ENCODE peak calls at places on chromosomes 5 and 9, in nine cellular contexts. U is globus pallidus; S is MCF 10A; O is EH; Y is activated naive CD4-positive, alpha-beta T cell treated with anti-CD3 and anti-CD28 coated beads, Interleukin-2, amount 50 U/mL, for 16 hours; J is ureter; P is Kasumi-1; T is prostate gland; M is activated CD4-positive, alpha-beta T cell treated with anti-CD3 and anti-CD28 coated beads for 1 hour. B is an unnamed sample.
A peak's percentile ranks its signal among the peaks of the same experiment; 100 is the strongest.

GRCh38 chr5:78845487-78845886 is 139.6 kb downstream of the ARSB start:
- DNase-seq in U (no peak), S (no peak), O (peak; percentile 20), Y (no peak), J (no peak), P (no peak), T (no peak), M (no peak), B (no peak)

GRCh38 chr9:68747043-68747533 is 42.0 kb downstream of the PIP5K1B start:
- DNase-seq in U (no peak), S (no peak), O (peak; percentile 9), Y (no peak), J (no peak), P (no peak), T (no peak), M (no peak), B (no peak)

GRCh38 chr5:43482490-43483064 is 1.1 kb downstream of the TMEM267 start:
- DNase-seq in U (no peak), S (peak; percentile 8), O (peak; percentile 74), Y (no peak), J (no peak), P (peak; percentile 12), T (no peak), M (no peak), B (no peak)

GRCh38 chr9:137833721-137834613 is 43.6 kb upstream of the CACNA1B start:
- DNase-seq in U (no peak), S (no peak), O (no peak), Y (no peak), J (no peak), P (no peak), T (no peak), M (no peak), B (no peak)

GRCh38 chr9:110650261-110650660 is 18.3 kb upstream of the MUSK start:
- DNase-seq in U (peak; percentile 47), S (peak; percentile 17), O (peak; percentile 88), Y (no peak), J (no peak), P (no peak), T (no peak), M (no peak), B (no peak)

GRCh38 chr5:88667187-88668141 is 215.5 kb downstream of the MEF2C start:
- DNase-seq in U (peak; percentile 69), S (no peak), O (no peak), Y (no peak), J (no peak), P (no peak), T (no peak), M (no peak), B (no peak)

GRCh38 chr9:137606005-137606601 is 617 bp downstream of the ARRDC1 start:
- DNase-seq in U (no peak), S (no peak), O (peak; percentile 15), Y (peak; percentile 32), J (no peak), P (no peak), T (no peak), M (no peak), B (no peak)

GRCh38 chr5:180283026-180283615 is 8.8 kb downstream of the MAPK9 start:
- DNase-seq in U (no peak), S (peak; percentile 85), O (no peak), Y (no peak), J (no peak), P (no peak), T (no peak), M (no peak), B (no peak)

GRCh38 chr5:52682492-52682891 is 105.2 kb upstream of the ITGA1 start:
- DNase-seq in U (no peak), S (no peak), O (no peak), Y (no peak), J (no peak), P (no peak), T (no peak), M (no peak), B (no peak)

GRCh38 chr9:95644377-95644776 is 127.6 kb upstream of the PTCH1 start:
- DNase-seq in U (no peak), S (peak; percentile 20), O (no peak), Y (no peak), J (no peak), P (no peak), T (no peak), M (no peak), B (no peak)

GRCh38 chr5:139637438-139638089 is 10.6 kb upstream of the CXXC5 start:
- DNase-seq in U (peak; percentile 81), S (peak; percentile 67), O (peak; percentile 82), Y (peak; percentile 49), J (peak; percentile 88), P (peak; percentile 36), T (peak; percentile 80), M (no peak), B (peak; percentile 91)

GRCh38 chr9:135198889-135199288 is 111.4 kb downstream of the OLFM1 start:
- DNase-seq in U (peak; percentile 10), S (no peak), O (no peak), Y (no peak), J (no peak), P (no peak), T (no peak), M (no peak), B (no peak)

GRCh38 chr9:127904888-127905728 is 5.7 kb upstream of the ST6GALNAC6 start:
- DNase-seq in U (no peak), S (no peak), O (no peak), Y (peak; percentile 49), J (no peak), P (peak; percentile 58), T (no peak), M (no peak), B (no peak)

GRCh38 chr5:171945476-171945875 is 61.0 kb downstream of the FBXW11 start:
- DNase-seq in U (no peak), S (no peak), O (no peak), Y (no peak), J (no peak), P (no peak), T (no peak), M (no peak), B (no peak)

GRCh38 chr5:58599217-58599616 is 16.3 kb downstream of the RAB3C start:
- DNase-seq in U (no peak), S (no peak), O (no peak), Y (no peak), J (no peak), P (no peak), T (no peak), M (no peak), B (no peak)

GRCh38 chr9:133591116-133591910 is 17.9 kb downstream of the FAM163B start:
- DNase-seq in U (no peak), S (no peak), O (no peak), Y (no peak), J (no peak), P (no peak), T (no peak), M (no peak), B (no peak)

GRCh38 chr5:120615967-120616645 is 152.0 kb downstream of the PRR16 start:
- DNase-seq in U (no peak), S (peak; percentile 84), O (peak; percentile 86), Y (no peak), J (no peak), P (no peak), T (no peak), M (no peak), B (no peak)

GRCh38 chr9:136531904-136532798 is 13.7 kb downstream of the NOTCH1 start:
- DNase-seq in U (no peak), S (no peak), O (no peak), Y (peak; percentile 26), J (no peak), P (no peak), T (no peak), M (no peak), B (no peak)

GRCh38 chr9:132418743-132419363 is 8.8 kb downstream of the CFAP77 start:
- DNase-seq in U (no peak), S (no peak), O (no peak), Y (no peak), J (no peak), P (no peak), T (no peak), M (no peak), B (no peak)

GRCh38 chr5:15734058-15734457 is 234.1 kb downstream of the FBXL7 start:
- DNase-seq in U (no peak), S (no peak), O (no peak), Y (no peak), J (no peak), P (no peak), T (no peak), M (no peak), B (no peak)

GRCh38 chr5:14102666-14103065 is 40.5 kb upstream of the TRIO start:
- DNase-seq in U (no peak), S (no peak), O (peak; percentile 87), Y (no peak), J (no peak), P (no peak), T (no peak), M (no peak), B (no peak)

GRCh38 chr5:113268232-113268631 is 166.6 kb downstream of the TSSK1B start:
- DNase-seq in U (no peak), S (no peak), O (no peak), Y (no peak), J (no peak), P (no peak), T (no peak), M (no peak), B (no peak)

GRCh38 chr5:1800470-1801060 is 642 bp upstream of the NDUFS6 start:
- DNase-seq in U (peak; percentile 75), S (no peak), O (peak; percentile 22), Y (no peak), J (no peak), P (peak; percentile 35), T (no peak), M (no peak), B (no peak)

GRCh38 chr5:98742395-98743073 is 30.9 kb upstream of the RGMB start:
- DNase-seq in U (no peak), S (no peak), O (no peak), Y (no peak), J (no peak), P (no peak), T (no peak), M (no peak), B (no peak)

GRCh38 chr5:15737882-15738677 is 238.1 kb downstream of the FBXL7 start:
- DNase-seq in U (no peak), S (no peak), O (peak; percentile 15), Y (no peak), J (no peak), P (no peak), T (no peak), M (no peak), B (no peak)

GRCh38 chr5:179772355-179772754 is 21.4 kb upstream of the LTC4S start:
- DNase-seq in U (no peak), S (no peak), O (no peak), Y (no peak), J (no peak), P (no peak), T (no peak), M (no peak), B (no peak)

GRCh38 chr9:85994191-85994590 is 53.2 kb downstream of the NAA35 start:
- DNase-seq in U (no peak), S (no peak), O (no peak), Y (no peak), J (no peak), P (peak; percentile 3), T (no peak), M (no peak), B (no peak)

GRCh38 chr5:109779036-109779735 is 89.5 kb downstream of the MAN2A1 start:
- DNase-seq in U (no peak), S (no peak), O (peak; percentile 10), Y (no peak), J (no peak), P (no peak), T (no peak), M (no peak), B (no peak)

GRCh38 chr9:78357165-78357873 is 60.4 kb downstream of the PSAT1 start:
- DNase-seq in U (no peak), S (no peak), O (no peak), Y (no peak), J (no peak), P (no peak), T (no peak), M (no peak), B (no peak)

GRCh38 chr5:149414405-149415244 is 35.5 kb upstream of the IL17B start:
- DNase-seq in U (no peak), S (no peak), O (peak; percentile 76), Y (no peak), J (no peak), P (no peak), T (no peak), M (no peak), B (peak; percentile 83)

GRCh38 chr9:3777137-3777536 is 251.3 kb upstream of the RFX3 start:
- DNase-seq in U (no peak), S (peak; percentile 27), O (no peak), Y (no peak), J (no peak), P (no peak), T (no peak), M (no peak), B (no peak)

B was measured in ascending aorta.